ENCODE peak calls at places on chromosomes 6 and 20, in nine cellular contexts. One of them, this sample, is unnamed.
A peak's percentile ranks its signal among the peaks of the same experiment; 100 is the strongest.

GRCh38 chr6:123716506-123716905 is 79.8 kb upstream of the TRDN start:
- DNase-seq in renal cortical epithelial cell: peak; percentile 27
- DNase-seq in NCI-H1436: no peak
- DNase-seq in C1 segment of cervical spinal cord: no peak
- DNase-seq in fibroblast of pulmonary artery: no peak
- DNase-seq in stimulated activated CD4-positive, alpha-beta T cell treated with anti-CD3 and anti-CD28 coated beads, Interleukin-15, amount 100 ng/mL, for 1 hour: no peak
- DNase-seq in HT1080: peak; percentile 54
- DNase-seq in putamen: no peak
- DNase-seq in adipocyte: no peak
- DNase-seq in this sample: no peak

GRCh38 chr6:36793913-36794703 is 45.1 kb downstream of the CPNE5 start:
- DNase-seq in putamen: no peak
- DNase-seq in renal cortical epithelial cell: no peak
- DNase-seq in NCI-H1436: no peak
- DNase-seq in HT1080: no peak
- DNase-seq in stimulated activated CD4-positive, alpha-beta T cell treated with anti-CD3 and anti-CD28 coated beads, Interleukin-15, amount 100 ng/mL, for 1 hour: no peak
- DNase-seq in C1 segment of cervical spinal cord: no peak
- DNase-seq in fibroblast of pulmonary artery: no peak
- DNase-seq in adipocyte: no peak
- DNase-seq in this sample: no peak

GRCh38 chr6:34912715-34913464 is 23.8 kb downstream of the ANKS1A start:
- DNase-seq in C1 segment of cervical spinal cord: no peak
- DNase-seq in NCI-H1436: no peak
- DNase-seq in fibroblast of pulmonary artery: peak; percentile 60
- DNase-seq in stimulated activated CD4-positive, alpha-beta T cell treated with anti-CD3 and anti-CD28 coated beads, Interleukin-15, amount 100 ng/mL, for 1 hour: no peak
- DNase-seq in renal cortical epithelial cell: peak; percentile 95
- DNase-seq in HT1080: peak; percentile 90
- DNase-seq in putamen: no peak
- DNase-seq in adipocyte: peak; percentile 35
- DNase-seq in this sample: no peak

GRCh38 chr20:36175016-36175415 is 20.5 kb downstream of the EPB41L1 start:
- DNase-seq in HT1080: peak; percentile 53
- DNase-seq in NCI-H1436: no peak
- DNase-seq in renal cortical epithelial cell: no peak
- DNase-seq in adipocyte: no peak
- DNase-seq in putamen: no peak
- DNase-seq in fibroblast of pulmonary artery: no peak
- DNase-seq in stimulated activated CD4-positive, alpha-beta T cell treated with anti-CD3 and anti-CD28 coated beads, Interleukin-15, amount 100 ng/mL, for 1 hour: no peak
- DNase-seq in C1 segment of cervical spinal cord: no peak
- DNase-seq in this sample: no peak

GRCh38 chr6:137076277-137077068 is 31.7 kb upstream of the IL20RA start:
- DNase-seq in putamen: peak; percentile 23
- DNase-seq in stimulated activated CD4-positive, alpha-beta T cell treated with anti-CD3 and anti-CD28 coated beads, Interleukin-15, amount 100 ng/mL, for 1 hour: peak; percentile 6
- DNase-seq in fibroblast of pulmonary artery: peak; percentile 74
- DNase-seq in NCI-H1436: peak; percentile 68
- DNase-seq in HT1080: peak; percentile 50
- DNase-seq in renal cortical epithelial cell: peak; percentile 69
- DNase-seq in C1 segment of cervical spinal cord: no peak
- DNase-seq in adipocyte: peak; percentile 78
- DNase-seq in this sample: peak; percentile 18

GRCh38 chr6:37239950-37240713 is 17.4 kb upstream of the TBC1D22B start:
- DNase-seq in NCI-H1436: peak; percentile 9
- DNase-seq in adipocyte: peak; percentile 83
- DNase-seq in stimulated activated CD4-positive, alpha-beta T cell treated with anti-CD3 and anti-CD28 coated beads, Interleukin-15, amount 100 ng/mL, for 1 hour: peak; percentile 55
- DNase-seq in putamen: peak; percentile 50
- DNase-seq in fibroblast of pulmonary artery: peak; percentile 100
- DNase-seq in renal cortical epithelial cell: peak; percentile 99
- DNase-seq in HT1080: peak; percentile 95
- DNase-seq in C1 segment of cervical spinal cord: no peak
- DNase-seq in this sample: no peak

GRCh38 chr6:127298475-127298874 is 31.8 kb downstream of the RNF146 start:
- DNase-seq in C1 segment of cervical spinal cord: no peak
- DNase-seq in renal cortical epithelial cell: no peak
- DNase-seq in fibroblast of pulmonary artery: peak; percentile 29
- DNase-seq in putamen: no peak
- DNase-seq in adipocyte: no peak
- DNase-seq in stimulated activated CD4-positive, alpha-beta T cell treated with anti-CD3 and anti-CD28 coated beads, Interleukin-15, amount 100 ng/mL, for 1 hour: no peak
- DNase-seq in HT1080: no peak
- DNase-seq in NCI-H1436: no peak
- DNase-seq in this sample: no peak

GRCh38 chr6:122014961-122015360 is 384.5 kb upstream of the HSF2 start:
- DNase-seq in adipocyte: peak; percentile 63
- DNase-seq in putamen: no peak
- DNase-seq in HT1080: peak; percentile 29
- DNase-seq in C1 segment of cervical spinal cord: no peak
- DNase-seq in stimulated activated CD4-positive, alpha-beta T cell treated with anti-CD3 and anti-CD28 coated beads, Interleukin-15, amount 100 ng/mL, for 1 hour: no peak
- DNase-seq in fibroblast of pulmonary artery: peak; percentile 18
- DNase-seq in renal cortical epithelial cell: no peak
- DNase-seq in NCI-H1436: no peak
- DNase-seq in this sample: no peak

GRCh38 chr6:157518399-157519250 is 137.6 kb downstream of the ZDHHC14 start:
- DNase-seq in HT1080: no peak
- DNase-seq in renal cortical epithelial cell: no peak
- DNase-seq in fibroblast of pulmonary artery: peak; percentile 29
- DNase-seq in C1 segment of cervical spinal cord: no peak
- DNase-seq in adipocyte: no peak
- DNase-seq in stimulated activated CD4-positive, alpha-beta T cell treated with anti-CD3 and anti-CD28 coated beads, Interleukin-15, amount 100 ng/mL, for 1 hour: no peak
- DNase-seq in NCI-H1436: no peak
- DNase-seq in putamen: no peak
- DNase-seq in this sample: no peak

This sample was measured in activated CD8-positive, alpha-beta memory T cell treated with anti-CD3 and anti-CD28 coated beads for 1 hour.